ENCODE peak calls at places on chromosomes 4 and X, in four cellular contexts. J is caudate nucleus, F is cardiac muscle cell, G is iPS DF 6.9. L is an unnamed sample.

GRCh38 chr4:106671711-106672110 is 303.1 kb upstream of the GIMD1 start:
- DNase-seq in J (no peak), F (no peak), G (no peak), L (no peak)

GRCh38 chr4:154642361-154642760 is 29.9 kb upstream of the FGG start:
- DNase-seq in J (no peak), F (no peak), G (no peak), L (no peak)

GRCh38 chr4:139767168-139767567 is 101.5 kb downstream of the MGST2 start:
- DNase-seq in J (no peak), F (no peak), G (no peak), L (no peak)

GRCh38 chr4:180205276-180205675 is 2037.9 kb upstream of the TENM3 start:
- DNase-seq in J (no peak), F (no peak), G (no peak), L (no peak)

GRCh38 chr4:48275247-48275646 is 5.6 kb upstream of the TEC start:
- DNase-seq in J (no peak), F (peak), G (no peak), L (no peak)

GRCh38 chr4:20520901-20521300 is 179.4 kb upstream of the PACRGL start:
- DNase-seq in J (no peak), F (no peak), G (no peak), L (peak)

GRCh38 chr4:174255790-174256189 is 27.7 kb downstream of the FBXO8 start:
- DNase-seq in J (no peak), F (no peak), G (no peak), L (no peak)

GRCh38 chr4:176185068-176185467 is 10.3 kb downstream of the SPATA4 start:
- DNase-seq in J (no peak), F (no peak), G (no peak), L (peak)

GRCh38 chr4:174037631-174038030 is 245.8 kb downstream of the FBXO8 start:
- DNase-seq in J (no peak), F (peak), G (no peak), L (no peak)

GRCh38 chrX:55908685-55909212 is 191.2 kb downstream of the RRAGB start:
- DNase-seq in J (peak), F (peak), G (no peak), L (peak)

GRCh38 chr4:110636231-110636676 is 13.4 kb upstream of the PITX2 start:
- DNase-seq in J (no peak), F (no peak), G (no peak), L (no peak)

GRCh38 chrX:24493740-24494543 is 28.9 kb downstream of the PDK3 start:
- DNase-seq in J (no peak), F (no peak), G (no peak), L (no peak)

GRCh38 chr4:40173470-40173875 is 23.4 kb upstream of the RHOH start:
- DNase-seq in J (no peak), F (no peak), G (no peak), L (no peak)

GRCh38 chrX:133598596-133599334 is 183.5 kb upstream of the GPC4 start:
- DNase-seq in J (no peak), F (no peak), G (no peak), L (no peak)

GRCh38 chr4:113065629-113066028 is 16.2 kb downstream of the ANK2 start:
- DNase-seq in J (no peak), F (no peak), G (no peak), L (no peak)

GRCh38 chr4:185711764-185712163 is 100.2 kb downstream of the SORBS2 start:
- DNase-seq in J (no peak), F (no peak), G (no peak), L (peak)

GRCh38 chrX:140050906-140051305 is 85.6 kb upstream of the CXorf66 start:
- DNase-seq in J (no peak), F (peak), G (no peak), L (peak)

GRCh38 chr4:116058129-116058528 is 944.7 kb upstream of the NDST4 start:
- DNase-seq in J (no peak), F (no peak), G (no peak), L (no peak)

GRCh38 chr4:149999485-150000074 is 78.7 kb upstream of the DCLK2 start:
- DNase-seq in J (peak), F (peak), G (no peak), L (peak)

GRCh38 chr4:145034727-145035211 is 63.2 kb downstream of the ANAPC10 start:
- DNase-seq in J (no peak), F (no peak), G (no peak), L (peak)

GRCh38 chr4:89161841-89162240 is 50.5 kb downstream of the TIGD2 start:
- DNase-seq in J (no peak), F (no peak), G (no peak), L (no peak)

GRCh38 chr4:140374130-140374477 is 658 bp downstream of the SCOC start:
- DNase-seq in J (no peak), F (no peak), G (no peak), L (peak)

GRCh38 chr4:87973283-87974169 is 2.0 kb upstream of the SPP1 start:
- DNase-seq in J (peak), F (peak), G (no peak), L (peak)

GRCh38 chrX:8504451-8504850 is 39.8 kb downstream of the VCX3B start:
- DNase-seq in J (no peak), F (no peak), G (no peak), L (peak)

GRCh38 chrX:41452565-41452964 is 5.4 kb downstream of the NYX start:
- DNase-seq in J (no peak), F (no peak), G (no peak), L (no peak)

GRCh38 chrX:109840585-109840984 is 107.5 kb upstream of the ACSL4 start:
- DNase-seq in J (peak), F (no peak), G (no peak), L (peak)

GRCh38 chr4:154049457-154050181 is 260.7 kb upstream of the SFRP2 start:
- DNase-seq in J (no peak), F (peak), G (peak), L (no peak)

GRCh38 chr4:26015133-26015651 is 101.2 kb downstream of the SMIM20 start:
- DNase-seq in J (no peak), F (no peak), G (no peak), L (no peak)

GRCh38 chrX:15315509-15315908 is at the start of gene ASB11:
- DNase-seq in J (no peak), F (no peak), G (no peak), L (no peak)

GRCh38 chrX:153061732-153062131 is 5.5 kb downstream of the PNMA3 start:
- DNase-seq in J (no peak), F (no peak), G (no peak), L (peak)

GRCh38 chrX:16123222-16123786 is at the start of gene GRPR:
- DNase-seq in J (peak), F (peak), G (peak), L (peak)

GRCh38 chr4:1945492-1945891 is 63.3 kb downstream of the NELFA start:
- DNase-seq in J (peak), F (no peak), G (no peak), L (no peak)

GRCh38 chr4:818106-818921 is 7.6 kb downstream of the CPLX1 start:
- DNase-seq in J (no peak), F (no peak), G (no peak), L (no peak)

GRCh38 chr4:40662962-40663604 is 33.4 kb upstream of the RBM47 start:
- DNase-seq in J (no peak), F (no peak), G (no peak), L (peak)

GRCh38 chr4:13553081-13553480 is 8.8 kb upstream of the NKX3-2 start:
- DNase-seq in J (no peak), F (no peak), G (no peak), L (no peak)

GRCh38 chr4:3613980-3614730 is 81.9 kb upstream of the LRPAP1 start:
- DNase-seq in J (no peak), F (peak), G (no peak), L (peak)

GRCh38 chr4:15470149-15470520 is 453 bp downstream of the CC2D2A start:
- DNase-seq in J (no peak), F (no peak), G (no peak), L (no peak)
- H3K27ac ChIP-seq in J (no peak), F (peak), G (no peak), L (no peak)

GRCh38 chr4:55176497-55176896 is 51.1 kb upstream of the KDR start:
- DNase-seq in J (no peak), F (no peak), G (no peak), L (no peak)

GRCh38 chr4:55175779-55176231 is 50.4 kb upstream of the KDR start:
- DNase-seq in J (no peak), F (no peak), G (no peak), L (no peak)

GRCh38 chr4:55178226-55179005 is 53.0 kb upstream of the KDR start:
- DNase-seq in J (no peak), F (no peak), G (no peak), L (no peak)

GRCh38 chr4:55180980-55181379 is 55.6 kb upstream of the KDR start:
- DNase-seq in J (no peak), F (no peak), G (no peak), L (no peak)

GRCh38 chr4:55177461-55177860 is 52.1 kb upstream of the KDR start:
- DNase-seq in J (no peak), F (no peak), G (no peak), L (no peak)
- H3K27ac ChIP-seq in J (no peak), F (no peak), G (no peak), L (no peak)

DNA sequence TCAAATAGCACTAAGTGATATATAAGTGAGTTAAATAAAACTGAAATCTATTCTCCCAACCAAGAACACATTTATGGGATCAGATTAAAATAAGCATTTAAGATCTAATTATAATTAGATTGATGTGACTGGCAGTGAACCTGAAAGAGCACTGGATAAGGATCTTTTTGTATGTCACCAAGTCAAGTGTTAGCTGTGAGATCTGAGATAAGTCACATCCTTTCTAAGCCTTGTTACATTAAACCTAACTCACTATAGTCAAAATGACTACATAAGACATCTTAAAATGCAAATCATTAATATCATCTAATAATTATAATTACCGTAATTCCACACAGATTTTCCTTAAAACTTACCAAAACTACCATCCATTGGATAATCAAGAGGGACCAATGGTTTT is 1.6 kb downstream of the CCNA2 start:
- DNase-seq in J (no peak), F (no peak), G (no peak), L (no peak)
- H3K27ac ChIP-seq in J (no peak), F (no peak), G (no peak), L (no peak)

GRCh38 chrX:63750846-63751245 is 34.2 kb downstream of the ARHGEF9 start:
- DNase-seq in J (no peak), F (no peak), G (no peak), L (no peak)
- H3K27ac ChIP-seq in J (no peak), F (no peak), G (no peak), L (no peak)

GRCh38 chrX:9626379-9626778 is 139.3 kb downstream of the GPR143 start:
- DNase-seq in J (no peak), F (no peak), G (no peak), L (no peak)

GRCh38 chrX:9627827-9628406 is 137.7 kb downstream of the GPR143 start:
- DNase-seq in J (no peak), F (no peak), G (no peak), L (no peak)

GRCh38 chrX:9628779-9629493 is 136.7 kb downstream of the GPR143 start:
- DNase-seq in J (no peak), F (no peak), G (no peak), L (no peak)
- H3K27ac ChIP-seq in J (no peak), F (no peak), G (no peak), L (no peak)

GRCh38 chrX:2485789-2486345 is 14.9 kb downstream of the DHRSX start:
- DNase-seq in J (no peak), F (no peak), G (no peak), L (no peak)
- H3K27ac ChIP-seq in J (peak), F (no peak), G (no peak), L (peak)

DNA sequence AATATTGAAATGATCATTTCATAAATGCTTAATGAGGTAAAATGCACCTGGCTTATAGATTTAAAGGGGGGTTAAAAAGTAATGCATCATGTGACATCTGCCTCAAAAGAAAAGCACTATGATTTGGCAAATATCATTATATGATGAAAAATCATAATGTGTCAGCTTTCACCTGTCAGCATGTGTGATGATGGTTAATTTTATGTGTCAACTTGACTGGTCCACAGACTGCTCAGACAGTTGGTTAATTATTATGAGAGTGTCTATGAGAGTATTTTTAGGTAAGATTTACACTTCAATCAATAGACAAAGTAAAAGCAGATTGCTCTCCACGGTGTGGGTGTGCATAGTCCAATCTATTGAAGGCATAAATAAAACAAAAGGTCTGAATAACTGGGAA is 1986.7 kb downstream of the PCDH7 start:
- DNase-seq in J (no peak), F (no peak), G (no peak), L (no peak)
- H3K27ac ChIP-seq in J (no peak), F (no peak), G (no peak), L (no peak)

GRCh38 chr4:7761720-7762119 is 177.9 kb downstream of the AFAP1 start:
- DNase-seq in J (no peak), F (peak), G (peak), L (peak)
- H3K27ac ChIP-seq in J (no peak), F (no peak), G (no peak), L (peak)

DNA sequence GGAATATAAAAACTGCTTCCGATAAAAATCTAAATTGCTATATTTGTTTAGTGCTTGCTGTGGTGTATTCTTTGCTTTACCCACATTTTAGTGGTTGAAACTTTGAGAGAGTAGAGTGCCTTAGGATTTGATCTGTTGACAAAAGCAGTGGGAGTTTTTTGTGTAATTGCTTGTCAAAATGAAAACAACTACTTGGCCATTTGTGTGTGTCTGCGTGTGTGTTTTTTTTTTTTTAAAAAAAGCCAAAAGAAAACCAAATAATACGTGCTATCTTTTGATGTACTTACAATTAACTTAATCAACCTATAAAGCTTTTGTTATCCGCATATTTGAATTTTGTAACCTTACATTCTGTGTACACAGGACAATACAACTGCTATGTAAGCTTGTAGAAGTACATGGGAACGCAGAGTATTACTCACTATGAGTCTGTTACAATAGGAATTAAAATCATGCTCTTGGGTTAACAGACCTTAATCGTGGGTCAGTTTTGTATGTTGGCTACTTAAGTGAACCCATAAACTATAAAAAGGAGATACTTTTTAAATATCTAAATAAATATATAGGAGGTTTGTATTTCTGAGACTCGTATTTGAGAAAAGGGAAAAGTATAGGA is 353.5 kb downstream of the ARHGAP24 start:
- DNase-seq in J (no peak), F (no peak), G (no peak), L (no peak)
- H3K27ac ChIP-seq in J (no peak), F (peak), G (no peak), L (no peak)

GRCh38 chr4:42603865-42604264 is 53.0 kb downstream of the ATP8A1 start:
- DNase-seq in J (no peak), F (peak), G (no peak), L (no peak)

GRCh38 chr4:42608551-42608950 is 48.4 kb downstream of the ATP8A1 start:
- DNase-seq in J (no peak), F (no peak), G (no peak), L (no peak)

GRCh38 chr4:42605264-42605663 is 51.6 kb downstream of the ATP8A1 start:
- DNase-seq in J (peak), F (peak), G (no peak), L (no peak)

GRCh38 chr4:42609051-42609450 is 47.9 kb downstream of the ATP8A1 start:
- DNase-seq in J (no peak), F (no peak), G (no peak), L (no peak)

DNA sequence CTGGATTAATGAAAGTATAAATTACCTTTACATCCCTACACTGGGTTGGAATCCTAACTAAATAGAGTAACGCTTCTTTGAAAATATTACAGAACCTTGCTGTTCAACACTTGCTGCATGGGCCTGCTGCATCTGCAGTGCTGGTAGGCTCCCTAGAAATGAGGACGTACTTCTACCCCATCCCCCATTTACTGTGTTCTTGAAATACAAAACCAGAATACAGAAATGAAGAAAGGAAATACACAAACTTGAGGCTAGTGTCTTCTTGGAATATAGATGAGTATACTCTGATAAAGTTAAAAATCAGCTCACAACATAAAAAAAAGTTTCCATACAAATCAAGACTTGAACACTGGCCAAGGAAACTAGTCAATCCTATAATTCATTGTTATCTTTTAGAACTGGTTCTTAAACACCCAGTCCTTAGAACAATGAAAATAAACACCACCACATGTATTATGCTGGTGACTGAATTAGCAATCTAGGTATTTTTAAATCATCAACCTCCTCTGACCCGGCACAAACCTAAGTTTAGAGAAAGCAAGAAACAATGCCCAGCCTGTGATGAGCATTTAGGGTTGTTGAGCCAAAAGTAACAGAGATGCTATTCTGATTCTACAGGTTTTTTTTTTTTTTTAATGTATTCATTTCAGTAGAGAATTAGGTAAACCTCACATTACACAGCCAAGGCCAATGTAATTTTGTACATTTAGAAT is 49.7 kb downstream of the ATP8A1 start:
- DNase-seq in J (no peak), F (no peak), G (no peak), L (no peak)
- H3K27ac ChIP-seq in J (no peak), F (no peak), G (no peak), L (no peak)